ENCODE peak calls at places on chromosomes 7 and 10, in nine cellular contexts. V is K562, H is GM12892, I is thyroid gland, N is right lobe of liver, E is heart left ventricle, C is suprapubic skin, A is stomach, X is ovary. T is an unnamed sample.

GRCh38 chr7:141073641-141074161 is at the start of gene TMEM178B:
- DNase-seq in H (no peak), V (no peak), N (no peak), X (no peak), C (no peak), A (no peak), E (peak), I (peak), T (no peak)

GRCh38 chr7:90433221-90433620 is 30.0 kb downstream of the CLDN12 start:
- DNase-seq in C (no peak), X (no peak), A (no peak), I (no peak), N (no peak), H (no peak), E (no peak), V (no peak), T (no peak)

GRCh38 chr7:6398943-6399342 is 48.8 kb downstream of the DAGLB start:
- DNase-seq in V (no peak), I (peak), C (no peak), E (no peak), A (no peak), N (no peak), H (no peak), X (no peak), T (no peak)

GRCh38 chr10:95459446-95459845 is 101.7 kb downstream of the SORBS1 start:
- DNase-seq in X (peak), N (no peak), E (no peak), I (no peak), C (no peak), A (no peak), V (no peak), H (no peak), T (no peak)

GRCh38 chr10:65358565-65358964 is 1567.3 kb upstream of the LRRTM3 start:
- DNase-seq in H (no peak), N (no peak), A (no peak), E (no peak), C (no peak), I (no peak), X (peak), V (no peak), T (no peak)

GRCh38 chr7:37128644-37129043 is 320.0 kb downstream of the ELMO1 start:
- DNase-seq in N (no peak), H (no peak), V (no peak), I (peak), A (no peak), E (no peak), C (no peak), X (no peak), T (no peak)

GRCh38 chr10:71357792-71358265 is 38.8 kb downstream of the SLC29A3 start:
- DNase-seq in A (no peak), X (peak), H (no peak), N (no peak), C (no peak), V (peak), E (no peak), I (no peak), T (peak)

GRCh38 chr10:71269301-71270288 is 49.5 kb upstream of the SLC29A3 start:
- DNase-seq in E (peak), A (no peak), I (peak), N (no peak), C (no peak), H (no peak), X (no peak), V (peak), T (no peak)

GRCh38 chr10:4046722-4047354 is 261.8 kb upstream of the KLF6 start:
- DNase-seq in I (no peak), H (no peak), N (no peak), C (no peak), A (no peak), V (no peak), X (no peak), E (no peak), T (no peak)

GRCh38 chr10:103747193-103747865 is 108.0 kb downstream of the SH3PXD2A start:
- DNase-seq in H (no peak), C (no peak), A (no peak), I (no peak), N (no peak), E (no peak), X (no peak), V (no peak), T (no peak)

GRCh38 chr7:137169282-137169698 is 174.2 kb downstream of the PTN start:
- DNase-seq in I (peak), V (no peak), E (no peak), N (peak), X (no peak), H (no peak), A (peak), C (no peak), T (peak)

GRCh38 chr10:4781955-4782354 is 44.1 kb upstream of the AKR1E2 start:
- DNase-seq in V (no peak), H (no peak), E (no peak), X (no peak), C (no peak), N (no peak), A (no peak), I (peak), T (no peak)

GRCh38 chr10:33664070-33664469 is 329.6 kb upstream of the NRP1 start:
- DNase-seq in I (no peak), E (no peak), V (no peak), N (no peak), H (no peak), X (no peak), C (no peak), A (no peak), T (no peak)

GRCh38 chr7:117217636-117218035 is 105.2 kb downstream of the WNT2 start:
- DNase-seq in H (no peak), I (no peak), C (no peak), E (no peak), X (no peak), A (no peak), N (no peak), V (no peak), T (no peak)

GRCh38 chr7:128366290-128366689 is 4.8 kb upstream of the PRRT4 start:
- DNase-seq in E (no peak), V (no peak), C (no peak), X (no peak), A (no peak), H (no peak), I (no peak), N (no peak), T (no peak)

GRCh38 chr7:104175336-104175984 is 32.4 kb downstream of the ORC5 start:
- DNase-seq in H (no peak), A (no peak), C (no peak), E (no peak), N (no peak), V (peak), I (no peak), X (no peak), T (no peak)

GRCh38 chr7:46603780-46604725 is 683.0 kb upstream of the IGFBP3 start:
- DNase-seq in X (peak), A (peak), I (peak), V (no peak), N (peak), E (peak), C (peak), H (no peak), T (no peak)

GRCh38 chr10:119474606-119475005 is 67.9 kb downstream of the RGS10 start:
- DNase-seq in A (no peak), H (no peak), E (no peak), C (no peak), V (no peak), N (no peak), X (no peak), I (no peak), T (no peak)

GRCh38 chr7:144118341-144118740 is 4.6 kb upstream of the OR2A14 start:
- DNase-seq in C (no peak), A (no peak), H (no peak), V (no peak), X (no peak), N (no peak), I (no peak), E (no peak), T (no peak)

GRCh38 chr10:93861825-93862224 is 32.0 kb upstream of the SLC35G1 start:
- DNase-seq in H (no peak), I (no peak), V (no peak), A (no peak), N (no peak), C (no peak), X (no peak), E (no peak), T (no peak)

GRCh38 chr10:87058171-87058570 is 36.5 kb downstream of the GLUD1 start:
- DNase-seq in A (no peak), E (no peak), C (no peak), I (no peak), N (no peak), X (no peak), H (no peak), V (no peak), T (no peak)

GRCh38 chr10:16436367-16436757 is 448 bp upstream of the PTER start:
- DNase-seq in A (no peak), I (peak), X (no peak), V (no peak), H (no peak), C (no peak), N (peak), E (no peak), T (no peak)

GRCh38 chr7:51455948-51456347 is 139.3 kb upstream of the COBL start:
- DNase-seq in N (no peak), I (no peak), V (no peak), A (no peak), C (no peak), E (no peak), X (no peak), H (no peak), T (no peak)

GRCh38 chr10:97517778-97518561 is 19.2 kb downstream of the UBTD1 start:
- DNase-seq in A (no peak), V (no peak), C (no peak), H (no peak), E (no peak), N (no peak), I (no peak), X (peak), T (peak)

GRCh38 chr7:17963281-17963680 is 23.0 kb upstream of the SNX13 start:
- DNase-seq in V (no peak), I (no peak), C (no peak), A (no peak), E (no peak), X (no peak), N (peak), H (no peak), T (no peak)

GRCh38 chr7:120740348-120740747 is 117.6 kb downstream of the TSPAN12 start:
- DNase-seq in H (no peak), X (no peak), C (no peak), N (no peak), A (no peak), V (no peak), I (no peak), E (no peak), T (no peak)

GRCh38 chr10:120574986-120575385 is 118.0 kb downstream of the PLPP4 start:
- DNase-seq in N (no peak), X (no peak), C (no peak), A (no peak), E (no peak), V (no peak), I (no peak), H (no peak), T (no peak)

GRCh38 chr10:121844537-121844936 is 83.3 kb downstream of the ATE1 start:
- DNase-seq in X (no peak), N (no peak), H (no peak), C (no peak), E (no peak), A (no peak), I (no peak), V (no peak), T (no peak)

GRCh38 chr7:115618676-115619075 is 411.9 kb downstream of the TFEC start:
- DNase-seq in C (no peak), N (no peak), A (no peak), X (no peak), E (no peak), H (no peak), V (no peak), I (no peak), T (no peak)

GRCh38 chr7:153065021-153065420 is 305.5 kb downstream of the ACTR3B start:
- DNase-seq in E (no peak), I (no peak), H (no peak), C (no peak), A (no peak), N (no peak), V (no peak), X (no peak), T (no peak)

GRCh38 chr7:124723012-124723411 is 42.6 kb downstream of the GPR37 start:
- DNase-seq in H (no peak), X (no peak), I (no peak), E (no peak), A (no peak), N (no peak), C (no peak), V (no peak), T (peak)

GRCh38 chr7:135697276-135698049 is 30.5 kb downstream of the SLC13A4 start:
- DNase-seq in E (no peak), I (no peak), X (no peak), A (no peak), H (no peak), C (no peak), N (no peak), V (no peak), T (no peak)

GRCh38 chr7:106620681-106621080 is 40.3 kb downstream of the CCDC71L start:
- DNase-seq in E (no peak), N (no peak), X (no peak), C (no peak), A (no peak), V (no peak), I (no peak), H (no peak), T (no peak)

GRCh38 chr10:101066146-101066889 is 4.5 kb downstream of the KAZALD1 start:
- DNase-seq in X (peak), N (peak), A (peak), C (peak), H (peak), V (peak), I (peak), E (peak), T (peak)

GRCh38 chr7:44733708-44734481 is 14.8 kb upstream of the ZMIZ2 start:
- DNase-seq in C (no peak), A (no peak), E (no peak), I (no peak), X (no peak), V (no peak), N (no peak), H (no peak), T (no peak)

GRCh38 chr10:32929634-32930033 is 28.4 kb downstream of the ITGB1 start:
- DNase-seq in H (no peak), I (no peak), N (no peak), A (no peak), E (no peak), V (no peak), C (no peak), X (no peak), T (no peak)

GRCh38 chr7:2997014-2997413 is 46.7 kb downstream of the CARD11 start:
- DNase-seq in A (no peak), X (no peak), I (no peak), E (no peak), C (peak), N (no peak), V (no peak), H (no peak), T (no peak)

GRCh38 chr10:90451283-90451682 is 406.6 kb downstream of the HTR7 start:
- DNase-seq in X (no peak), V (no peak), H (no peak), E (no peak), C (no peak), N (no peak), I (no peak), A (no peak), T (no peak)

GRCh38 chr10:30063098-30063497 is 3.7 kb upstream of the JCAD start:
- DNase-seq in A (no peak), V (no peak), N (no peak), I (no peak), H (no peak), E (no peak), C (no peak), X (no peak), T (no peak)

DNA sequence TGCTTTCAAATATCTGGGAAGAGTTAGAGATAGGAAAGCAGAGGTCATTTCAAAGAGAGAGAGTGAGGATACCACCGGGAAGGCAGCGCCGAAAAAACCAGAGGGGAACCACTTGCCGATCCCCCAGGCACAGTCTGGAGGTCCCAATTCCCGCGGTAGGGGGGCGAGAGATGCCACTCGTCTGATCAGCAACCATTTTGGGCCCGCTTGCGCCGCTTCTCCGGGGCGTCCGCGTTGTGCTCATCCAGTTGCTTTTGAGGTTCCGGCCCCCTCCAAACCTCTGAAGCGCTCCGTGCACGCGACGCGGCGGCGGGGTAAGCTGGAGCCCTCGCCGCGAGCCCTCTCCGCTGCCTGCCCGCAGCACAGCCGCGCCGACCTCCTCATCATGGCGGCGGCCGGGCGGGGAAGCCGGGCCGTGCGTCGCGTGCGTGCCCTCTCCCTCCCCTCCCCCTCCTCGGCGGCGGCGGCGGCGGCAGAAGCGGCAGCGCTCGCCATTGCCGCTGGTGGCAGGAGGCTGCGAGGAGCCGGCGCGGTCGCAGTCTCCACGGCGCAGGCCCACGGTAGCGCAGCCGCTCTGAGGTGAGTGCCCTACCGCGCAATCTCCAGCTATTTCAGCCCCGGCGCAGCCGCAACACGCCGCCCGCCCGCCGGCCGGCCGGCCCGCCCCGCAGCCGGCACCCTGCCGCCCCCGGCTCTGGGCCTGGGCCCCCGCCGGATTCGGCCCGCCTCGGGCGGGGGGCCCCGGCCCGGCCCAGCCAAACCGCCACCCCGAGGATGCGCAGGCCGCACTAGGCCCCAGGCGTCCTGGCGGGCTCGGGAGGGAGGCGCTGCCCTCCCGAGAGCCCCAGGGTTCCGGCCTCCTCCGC is at the start of gene NRF1:
- DNase-seq in V (peak), X (peak), E (peak), A (peak), H (peak), N (peak), C (peak), I (peak), T (peak)
- TF ChIP-seq POLR2A in V (peak), X (peak), E (peak), A (no peak), H (peak), N (peak), C (peak), I (no peak), T (peak)

GRCh38 chr10:13351340-13351915 is 3.3 kb upstream of the SEPHS1 start:
- DNase-seq in I (no peak), A (no peak), V (no peak), C (no peak), X (no peak), H (no peak), N (no peak), E (no peak), T (no peak)
- TF ChIP-seq POLR2A in I (no peak), A (no peak), V (no peak), C (no peak), X (no peak), H (no peak), N (no peak), E (no peak), T (no peak)

GRCh38 chr10:124574456-124575070 is 112.9 kb downstream of the LHPP start:
- DNase-seq in X (no peak), H (no peak), E (peak), N (no peak), A (no peak), V (no peak), I (no peak), C (no peak), T (no peak)

GRCh38 chr10:124575107-124576035 is 113.7 kb downstream of the LHPP start:
- DNase-seq in A (no peak), V (no peak), H (no peak), N (no peak), I (no peak), C (no peak), X (no peak), E (peak), T (no peak)

GRCh38 chr10:124577651-124578050 is 116.0 kb downstream of the LHPP start:
- DNase-seq in E (no peak), H (no peak), N (no peak), X (no peak), C (no peak), I (no peak), V (no peak), A (no peak), T (no peak)

GRCh38 chr10:124578231-124579002 is 116.8 kb downstream of the LHPP start:
- DNase-seq in V (no peak), X (no peak), C (no peak), I (peak), H (no peak), A (no peak), N (no peak), E (peak), T (no peak)

GRCh38 chr10:124576526-124577420 is 115.2 kb downstream of the LHPP start:
- DNase-seq in C (no peak), I (no peak), A (no peak), X (no peak), E (peak), H (no peak), N (no peak), V (no peak), T (no peak)
- TF ChIP-seq POLR2A in C (no peak), I (no peak), A (no peak), X (no peak), E (no peak), H (no peak), N (no peak), V (no peak), T (no peak)

DNA sequence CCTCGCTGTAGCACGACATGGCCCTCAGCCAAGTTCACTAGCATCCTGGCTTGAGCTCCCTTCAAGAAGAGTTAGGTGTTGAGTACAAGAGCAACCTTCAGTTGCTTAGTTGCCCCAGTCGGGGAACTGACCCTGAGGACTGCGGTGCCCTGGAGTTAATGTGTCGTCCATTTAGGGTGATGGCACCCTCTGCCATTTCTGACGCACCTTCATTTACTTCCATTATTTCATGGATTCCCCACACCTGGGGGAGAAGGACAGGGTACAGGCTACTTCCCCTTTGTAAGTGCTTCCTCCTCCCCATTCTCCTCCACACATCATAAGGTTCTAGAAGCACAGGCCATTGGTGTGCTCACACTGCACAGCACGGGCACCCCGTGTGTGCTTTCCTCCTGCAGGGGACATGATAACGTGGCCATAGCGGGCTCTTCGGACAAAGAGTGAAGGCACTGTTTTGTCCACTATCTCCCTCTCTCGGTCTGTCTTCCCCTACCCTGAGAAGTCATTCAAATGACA is 1.8 kb downstream of the ALOX5 start:
- DNase-seq in A (no peak), H (no peak), C (no peak), I (no peak), E (no peak), V (no peak), X (no peak), N (no peak), T (no peak)
- TF ChIP-seq POLR2A in A (no peak), H (no peak), C (no peak), I (no peak), E (no peak), V (no peak), X (no peak), N (no peak), T (no peak)

DNA sequence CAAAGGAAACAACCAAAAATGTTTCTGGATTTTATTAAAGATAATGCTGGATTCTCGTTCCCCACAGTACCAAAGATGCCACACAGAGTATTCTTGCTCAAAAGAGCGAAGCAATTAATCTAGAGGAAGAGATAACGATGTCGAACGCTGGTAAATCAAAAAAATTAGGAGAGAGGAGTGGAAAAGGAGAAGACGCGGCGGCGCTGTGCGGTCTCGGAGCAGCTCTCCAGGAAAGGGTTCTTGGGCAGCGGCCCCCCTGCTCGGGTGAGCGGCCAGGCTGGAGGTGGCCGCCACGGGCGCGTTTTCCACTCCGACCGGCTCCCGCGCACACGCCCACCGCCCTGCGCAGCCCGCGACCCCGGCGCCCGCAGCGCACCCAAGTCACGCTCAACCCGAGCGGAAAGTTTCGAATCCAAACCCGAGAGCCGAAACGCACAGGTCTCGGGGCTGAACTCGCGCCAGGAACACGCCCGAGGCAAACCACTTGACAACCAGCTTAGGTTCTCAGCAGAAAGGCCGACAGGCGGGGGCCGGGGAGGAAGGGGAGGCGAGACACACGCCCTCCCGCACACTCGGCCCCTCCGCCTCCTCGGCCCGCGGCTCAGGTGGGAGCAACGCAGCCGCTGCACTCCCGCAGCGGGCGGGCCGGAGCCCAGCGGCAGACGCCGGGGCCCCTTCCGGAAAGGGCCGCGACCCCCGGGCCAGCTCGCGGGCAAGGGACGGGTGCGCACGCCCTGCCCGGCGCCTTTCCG is 924 bp downstream of the SRPK2 start:
- DNase-seq in H (peak), V (peak), X (peak), I (peak), C (peak), N (peak), A (peak), E (peak), T (peak)
- TF ChIP-seq POLR2A in H (no peak), V (no peak), X (no peak), I (no peak), C (no peak), N (no peak), A (no peak), E (no peak), T (no peak)

T was measured in H54.